ENCODE peak calls at places on chromosomes 6 and 20, in nine cellular contexts. L, P, R, B, N, Y, U, Z and V are unnamed samples.

GRCh38 chr20:2914160-2914559 is 40.9 kb downstream of the PTPRA start:
- DNase-seq in R (no peak), P (no peak), Y (no peak), N (no peak), U (peak), B (no peak), Z (no peak), L (peak), V (no peak)

GRCh38 chr6:132132911-132133639 is 181.9 kb upstream of the CCN2 start:
- DNase-seq in L (no peak), P (no peak), U (peak), Y (no peak), R (no peak), N (no peak), B (no peak), Z (no peak), V (no peak)

GRCh38 chr6:72941751-72942150 is 283.5 kb downstream of the KHDC1L start:
- DNase-seq in R (no peak), P (no peak), U (no peak), Y (no peak), Z (no peak), L (no peak), N (no peak), B (no peak), V (no peak)

GRCh38 chr6:42984924-42985475 is 630 bp downstream of the PPP2R5D start:
- DNase-seq in U (peak), L (no peak), N (peak), P (no peak), R (peak), B (peak), Z (no peak), Y (no peak), V (no peak)

GRCh38 chr6:80607814-80608391 is 501.4 kb downstream of the BCKDHB start:
- DNase-seq in B (no peak), R (peak), Y (no peak), U (peak), P (no peak), N (peak), Z (no peak), L (peak), V (peak)

GRCh38 chr6:141426400-141426980 is 706.2 kb upstream of the GJE1 start:
- DNase-seq in Z (no peak), Y (no peak), L (no peak), U (no peak), B (no peak), P (no peak), N (no peak), R (no peak), V (no peak)

GRCh38 chr6:48067148-48067709 is 43.8 kb downstream of the PTCHD4 start:
- DNase-seq in B (no peak), L (no peak), Z (no peak), P (no peak), Y (no peak), N (no peak), R (no peak), U (no peak), V (no peak)

GRCh38 chr20:59003836-59004492 is 3.1 kb downstream of the CTSZ start:
- DNase-seq in Y (no peak), R (no peak), B (no peak), N (no peak), Z (no peak), L (no peak), U (no peak), P (no peak), V (no peak)

GRCh38 chr6:141421378-141421777 is 711.3 kb upstream of the GJE1 start:
- DNase-seq in U (peak), P (no peak), Z (no peak), Y (no peak), L (peak), B (no peak), N (no peak), R (no peak), V (peak)

DNA sequence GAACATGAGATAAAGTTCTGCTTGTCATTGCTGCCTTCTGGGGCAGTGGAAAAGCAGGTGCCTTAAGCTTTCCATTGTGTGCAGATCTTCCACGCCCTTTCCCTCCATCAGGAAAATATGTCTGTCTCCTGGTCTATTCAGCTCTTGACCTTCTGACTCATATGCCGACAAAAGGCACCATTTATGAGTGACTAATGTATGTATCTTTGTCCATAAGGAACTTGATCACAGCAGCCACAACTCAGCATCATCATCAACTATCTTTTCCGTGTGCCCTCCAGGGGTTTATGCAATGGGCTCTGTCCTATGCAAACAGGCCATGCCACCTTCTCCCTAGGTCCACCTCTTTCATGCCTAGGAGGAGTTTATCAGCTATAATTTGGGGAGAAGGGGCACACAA is 102.7 kb upstream of the QKI start:
- DNase-seq in B (no peak), N (no peak), Z (no peak), L (peak), R (no peak), U (peak), P (no peak), Y (no peak), V (no peak)
- H3K27ac ChIP-seq in B (no peak), N (no peak), Z (no peak), L (peak), R (no peak), U (no peak), P (no peak), Y (no peak), V (no peak)

GRCh38 chr6:138594042-138594636 is 94.8 kb upstream of the NHSL1 start:
- DNase-seq in Y (no peak), P (no peak), R (no peak), L (no peak), Z (no peak), B (no peak), U (no peak), N (no peak), V (no peak)
- H3K4me3 ChIP-seq in Y (no peak), P (no peak), R (no peak), L (no peak), Z (no peak), B (no peak), U (no peak), N (no peak), V (no peak)

GRCh38 chr6:2961971-2962370 is 9.4 kb downstream of the SERPINB6 start:
- DNase-seq in Z (no peak), B (peak), Y (peak), N (no peak), L (no peak), U (no peak), P (no peak), R (peak), V (no peak)
- H3K27ac ChIP-seq in Z (peak), B (no peak), Y (peak), N (no peak), L (no peak), U (no peak), P (peak), R (peak), V (peak)

GRCh38 chr20:20452254-20452676 is 84.4 kb downstream of the INSM1 start:
- DNase-seq in Z (peak), B (no peak), N (peak), P (peak), R (peak), L (no peak), U (peak), Y (peak), V (peak)
- H3K4me3 ChIP-seq in Z (peak), B (no peak), N (no peak), P (peak), R (no peak), L (no peak), U (no peak), Y (no peak), V (peak)

GRCh38 chr20:57772349-57772964 is 62.6 kb upstream of the PMEPA1 start:
- DNase-seq in Z (no peak), B (no peak), U (no peak), P (no peak), Y (no peak), N (peak), R (no peak), L (peak), V (peak)
- H3K27ac ChIP-seq in Z (no peak), B (no peak), U (no peak), P (no peak), Y (no peak), N (no peak), R (no peak), L (peak), V (no peak)